ENCODE peak calls at places on chromosomes 1 and 21, in six cellular contexts. Q, O, V, J, L and R are unnamed samples.

GRCh38 chr21:26773058-26773457 is 72.2 kb downstream of the ADAMTS1 start:
- DNase-seq in Q (no peak), O (no peak), V (no peak), J (no peak), L (no peak), R (no peak)

GRCh38 chr1:24501371-24502167 is 1.1 kb upstream of the RCAN3 start:
- DNase-seq in Q (peak), O (no peak), V (no peak), J (no peak), L (peak), R (no peak)

GRCh38 chr1:47934243-47934805 is 62.9 kb downstream of the TRABD2B start:
- DNase-seq in Q (no peak), O (no peak), V (no peak), J (no peak), L (no peak), R (peak)

GRCh38 chr1:41681331-41682136 is 197.1 kb upstream of the EDN2 start:
- DNase-seq in Q (no peak), O (peak), V (no peak), J (no peak), L (no peak), R (no peak)

GRCh38 chr1:20291621-20292020 is 946 bp downstream of the VWA5B1 start:
- DNase-seq in Q (no peak), O (no peak), V (no peak), J (no peak), L (no peak), R (no peak)

GRCh38 chr1:157119448-157119847 is 18.7 kb downstream of the ETV3 start:
- DNase-seq in Q (no peak), O (no peak), V (no peak), J (no peak), L (no peak), R (no peak)

GRCh38 chr1:12650001-12650421 is 6.1 kb downstream of the AADACL4 start:
- DNase-seq in Q (no peak), O (peak), V (no peak), J (no peak), L (no peak), R (no peak)

GRCh38 chr1:27382950-27383627 is at the start of gene CD164L2:
- DNase-seq in Q (no peak), O (no peak), V (no peak), J (no peak), L (peak), R (peak)

GRCh38 chr1:156813750-156814570 is 2.7 kb downstream of the SH2D2A start:
- DNase-seq in Q (peak), O (peak), V (no peak), J (peak), L (peak), R (no peak)

GRCh38 chr1:38433097-38433722 is 386.6 kb upstream of the POU3F1 start:
- DNase-seq in Q (no peak), O (no peak), V (no peak), J (no peak), L (no peak), R (no peak)

GRCh38 chr1:240092301-240093119 is 827 bp downstream of the FMN2 start:
- DNase-seq in Q (peak), O (peak), V (no peak), J (no peak), L (no peak), R (peak)

GRCh38 chr1:189673223-189673622 is 804.4 kb downstream of the BRINP3 start:
- DNase-seq in Q (peak), O (no peak), V (no peak), J (no peak), L (no peak), R (no peak)

GRCh38 chr1:20028726-20029125 is 41.3 kb upstream of the PLA2G5 start:
- DNase-seq in Q (no peak), O (no peak), V (no peak), J (no peak), L (no peak), R (no peak)

GRCh38 chr1:89887270-89887669 is 66.4 kb downstream of the LRRC8D start:
- DNase-seq in Q (peak), O (peak), V (no peak), J (peak), L (no peak), R (no peak)

GRCh38 chr1:179883040-179883501 is 986 bp downstream of the TOR1AIP1 start:
- DNase-seq in Q (no peak), O (no peak), V (no peak), J (no peak), L (no peak), R (peak)

GRCh38 chr1:228046421-228047182 is 35.9 kb upstream of the ARF1 start:
- DNase-seq in Q (no peak), O (no peak), V (no peak), J (no peak), L (no peak), R (no peak)

GRCh38 chr21:32096411-32096810 is 182.4 kb downstream of the MIS18A start:
- DNase-seq in Q (peak), O (no peak), V (no peak), J (peak), L (peak), R (peak)

GRCh38 chr1:9643351-9644256 is 7.9 kb upstream of the PIK3CD start:
- DNase-seq in Q (no peak), O (no peak), V (no peak), J (no peak), L (no peak), R (no peak)

GRCh38 chr1:90709535-90709934 is 7.6 kb downstream of the BARHL2 start:
- DNase-seq in Q (no peak), O (no peak), V (no peak), J (no peak), L (no peak), R (no peak)

GRCh38 chr21:39637197-39637970 is 24.6 kb downstream of the B3GALT5 start:
- DNase-seq in Q (no peak), O (no peak), V (no peak), J (no peak), L (no peak), R (no peak)

GRCh38 chr21:16587141-16587570 is 857.4 kb downstream of the USP25 start:
- DNase-seq in Q (peak), O (peak), V (no peak), J (peak), L (no peak), R (peak)

GRCh38 chr21:41777934-41778815 is 11.3 kb upstream of the RIPK4 start:
- DNase-seq in Q (peak), O (peak), V (no peak), J (peak), L (peak), R (peak)

GRCh38 chr21:41576010-41576615 is 68.2 kb upstream of the TMPRSS2 start:
- DNase-seq in Q (no peak), O (no peak), V (no peak), J (no peak), L (no peak), R (no peak)

GRCh38 chr21:15752763-15753407 is 23.1 kb downstream of the USP25 start:
- DNase-seq in Q (no peak), O (no peak), V (no peak), J (no peak), L (peak), R (no peak)

GRCh38 chr1:94048413-94049164 is 72.4 kb downstream of the ABCA4 start:
- DNase-seq in Q (no peak), O (no peak), V (no peak), J (peak), L (no peak), R (no peak)

GRCh38 chr21:15063821-15064575 is 802 bp downstream of the NRIP1 start:
- DNase-seq in Q (no peak), O (no peak), V (no peak), J (no peak), L (peak), R (peak)

GRCh38 chr1:84143796-84144565 is at the start of gene PRKACB:
- DNase-seq in Q (no peak), O (peak), V (peak), J (no peak), L (no peak), R (no peak)

GRCh38 chr1:24151175-24151533 is 8.2 kb upstream of the IL22RA1 start:
- DNase-seq in Q (no peak), O (no peak), V (no peak), J (peak), L (no peak), R (no peak)

GRCh38 chr1:36482724-36483388 is at the start of gene CSF3R:
- DNase-seq in Q (no peak), O (no peak), V (no peak), J (no peak), L (no peak), R (no peak)

GRCh38 chr1:20587639-20588017 is 1.3 kb upstream of the CDA start:
- DNase-seq in Q (peak), O (peak), V (no peak), J (peak), L (peak), R (no peak)

GRCh38 chr1:12622506-12622905 is 4.5 kb upstream of the DHRS3 start:
- DNase-seq in Q (no peak), O (no peak), V (no peak), J (no peak), L (no peak), R (no peak)

GRCh38 chr1:41528726-41529605 is 44.5 kb upstream of the EDN2 start:
- DNase-seq in Q (no peak), O (no peak), V (no peak), J (no peak), L (no peak), R (no peak)

GRCh38 chr1:66925944-66926343 is 1.2 kb downstream of the MIER1 start:
- DNase-seq in Q (no peak), O (no peak), V (no peak), J (no peak), L (peak), R (peak)

GRCh38 chr1:11496551-11497080 is 17.7 kb downstream of the DISP3 start:
- DNase-seq in Q (no peak), O (no peak), V (no peak), J (no peak), L (no peak), R (no peak)

GRCh38 chr21:16605588-16605987 is 875.8 kb downstream of the USP25 start:
- DNase-seq in Q (no peak), O (no peak), V (no peak), J (no peak), L (no peak), R (peak)

GRCh38 chr1:202553560-202554038 is 156.7 kb downstream of the SYT2 start:
- DNase-seq in Q (peak), O (peak), V (peak), J (no peak), L (peak), R (no peak)

GRCh38 chr1:44860891-44861290 is 17.8 kb upstream of the PTCH2 start:
- DNase-seq in Q (no peak), O (no peak), V (no peak), J (no peak), L (no peak), R (no peak)

DNA sequence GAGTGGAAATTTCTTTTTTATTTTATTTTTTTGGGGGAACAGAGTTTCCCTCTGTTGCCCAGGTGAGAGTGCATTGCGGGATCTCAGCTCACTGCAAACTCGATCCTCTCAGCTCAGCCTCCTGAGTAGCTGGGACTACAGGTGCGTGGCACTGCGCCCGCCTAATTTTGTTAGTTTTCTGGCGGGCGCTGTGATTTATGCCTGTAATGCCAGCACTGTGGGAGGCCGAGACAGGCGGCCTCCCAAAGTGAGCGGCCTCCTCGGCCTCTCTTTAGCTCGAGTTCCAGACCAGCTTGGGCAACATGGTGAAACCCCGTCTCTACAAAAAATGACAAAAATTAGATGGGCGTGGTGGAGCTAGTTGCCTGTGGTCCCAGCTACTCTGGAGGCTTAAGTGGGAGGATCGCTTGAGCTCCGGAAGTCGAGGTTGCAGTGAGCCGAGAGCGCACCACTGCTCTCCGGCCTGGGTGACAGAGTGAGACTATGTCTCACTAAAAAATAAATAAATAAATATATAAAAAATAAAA is 2.7 kb downstream of the GMEB1 start:
- DNase-seq in Q (no peak), O (no peak), V (no peak), J (no peak), L (no peak), R (no peak)
- TF ChIP-seq SMC3 in Q (no peak), O (no peak), V (no peak), J (no peak), L (no peak), R (no peak)

DNA sequence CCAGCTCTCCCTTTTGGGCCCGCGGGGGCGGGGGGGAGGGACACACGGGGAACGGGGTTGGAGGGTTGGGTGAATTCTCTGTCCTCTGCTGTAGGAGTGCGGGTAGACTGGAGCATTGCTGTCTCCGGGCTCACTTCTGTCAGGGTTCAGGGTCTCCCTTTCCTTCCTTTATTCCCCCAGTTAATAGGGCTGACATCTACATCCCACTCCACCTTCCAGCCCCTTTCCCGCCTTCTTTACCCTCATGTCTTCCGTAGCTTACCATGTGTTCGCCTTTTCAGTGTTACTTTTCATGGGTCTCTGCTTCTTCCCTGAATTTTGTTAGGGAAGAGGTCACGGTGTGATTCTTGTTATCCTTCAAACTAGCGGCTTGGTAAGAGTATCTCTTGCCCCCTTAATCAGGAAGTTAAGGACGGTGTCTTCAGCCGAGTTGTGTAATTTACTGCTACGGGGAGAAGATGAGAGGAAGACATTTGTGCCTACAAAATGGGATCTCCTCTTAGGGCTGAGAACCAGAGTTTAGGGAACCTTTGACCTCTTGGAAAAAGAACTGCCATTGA is 903 bp downstream of the RAP1A start:
- DNase-seq in Q (peak), O (no peak), V (no peak), J (no peak), L (peak), R (no peak)
- TF ChIP-seq SMC3 in Q (no peak), O (no peak), V (no peak), J (no peak), L (no peak), R (no peak)

DNA sequence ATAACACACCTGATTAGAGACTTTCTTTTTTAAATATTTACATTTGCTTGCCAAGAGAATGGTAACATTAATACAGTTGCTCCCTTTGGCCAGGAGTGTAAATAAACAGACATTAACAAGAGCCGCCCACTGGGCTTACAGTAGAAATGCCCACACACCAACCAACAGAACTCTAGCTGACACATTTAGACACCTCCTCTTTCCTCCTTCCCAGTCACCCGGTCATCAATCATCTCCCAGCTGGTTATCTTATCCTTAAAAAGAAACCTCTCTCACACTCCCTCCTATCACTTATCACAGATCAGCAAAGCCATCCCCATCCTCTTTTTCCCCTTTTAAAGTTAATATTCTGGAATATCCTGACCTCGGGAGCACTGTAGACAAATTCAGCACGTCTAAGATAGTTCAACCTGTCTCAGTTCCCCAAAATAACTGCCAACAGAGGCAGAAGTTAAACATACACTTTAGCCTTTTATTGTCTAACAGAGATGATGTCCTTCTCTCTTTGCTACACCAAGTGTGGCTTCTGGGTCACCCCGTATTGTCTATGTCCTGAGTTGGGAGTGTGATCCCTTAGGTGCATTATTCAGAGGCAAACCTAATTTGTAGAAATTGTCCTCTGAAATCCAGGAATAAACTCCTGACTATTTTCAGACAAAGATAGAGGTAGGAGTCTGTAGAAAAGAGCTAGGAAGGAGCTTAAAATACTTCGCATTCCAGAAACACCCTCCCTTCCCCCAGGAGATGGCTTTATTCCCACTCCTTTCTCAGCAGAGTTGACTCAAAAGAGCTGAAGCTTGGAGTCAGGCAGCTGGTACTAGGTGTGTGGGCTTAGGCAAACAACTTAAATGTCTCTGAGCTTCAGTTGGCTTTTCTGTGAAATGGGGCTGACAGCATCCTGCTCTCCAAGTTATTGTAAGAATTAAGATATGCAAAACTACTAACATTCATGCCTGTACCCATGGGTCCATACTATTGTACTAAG is 8.8 kb downstream of the MYCL start:
- DNase-seq in Q (peak), O (peak), V (no peak), J (peak), L (peak), R (no peak)
- TF ChIP-seq SMC3 in Q (no peak), O (no peak), V (no peak), J (no peak), L (no peak), R (no peak)

GRCh38 chr1:88773540-88774150 is 89.6 kb downstream of the PKN2 start:
- DNase-seq in Q (peak), O (peak), V (no peak), J (peak), L (peak), R (no peak)
- TF ChIP-seq SMC3 in Q (no peak), O (no peak), V (no peak), J (no peak), L (no peak), R (no peak)

DNA sequence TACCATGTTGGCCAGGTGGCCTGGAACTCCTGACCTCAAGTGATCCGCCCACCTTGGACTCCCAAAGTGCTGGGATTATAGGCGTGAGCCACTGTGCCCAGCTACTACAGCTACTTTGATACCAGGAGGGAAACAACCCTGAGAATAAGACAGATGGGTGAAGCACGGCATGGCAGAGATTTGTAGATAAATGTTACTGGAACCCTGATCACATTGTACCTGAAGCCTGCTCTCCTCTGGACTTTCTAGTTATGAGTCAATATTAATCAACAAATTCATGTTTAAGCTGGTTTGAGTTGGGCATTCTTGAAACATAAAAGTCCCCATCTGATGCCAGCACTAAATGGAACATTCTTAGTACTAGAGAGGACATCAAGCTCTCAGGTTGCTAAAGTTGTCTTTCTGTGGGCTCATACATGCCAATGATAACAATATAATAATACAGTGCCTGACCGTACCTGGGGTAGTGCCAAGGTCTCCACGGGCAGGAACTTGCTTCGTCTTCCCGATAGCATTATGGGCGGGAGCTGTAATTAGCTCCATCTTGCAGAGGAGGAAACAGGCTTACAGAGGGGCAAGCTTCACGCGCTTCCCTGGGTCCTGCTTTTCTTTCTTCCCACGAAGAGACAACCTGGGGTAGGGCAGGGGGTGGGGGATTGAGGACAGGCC is 30.7 kb upstream of the SLC19A1 start:
- DNase-seq in Q (no peak), O (no peak), V (no peak), J (no peak), L (no peak), R (no peak)
- TF ChIP-seq SMC3 in Q (no peak), O (no peak), V (no peak), J (no peak), L (no peak), R (no peak)